ENCODE peak calls at places on chromosomes 6 and 20, in four cellular contexts. U, O, E and S are unnamed samples. For H3K36me3, the result is how much of the 10 kb centered on the place peaks cover.

GRCh38 chr6:125314019-125314581 is 12.3 kb upstream of the HDDC2 start:
- DNase-seq in E (peak), U (peak), O (peak), S (no peak)

GRCh38 chr6:110097443-110097842 is 82.0 kb downstream of the WASF1 start:
- DNase-seq in U (no peak), O (peak), E (no peak), S (no peak)

GRCh38 chr6:18561006-18561750 is 174.0 kb downstream of the RNF144B start:
- DNase-seq in O (no peak), U (no peak), E (peak), S (no peak)

GRCh38 chr6:141174932-141175331 is 957.8 kb upstream of the GJE1 start:
- DNase-seq in O (no peak), E (no peak), U (no peak), S (no peak)

GRCh38 chr6:3568396-3569082 is 111.7 kb upstream of the SLC22A23 start:
- DNase-seq in U (no peak), E (no peak), O (no peak), S (no peak)

GRCh38 chr20:4666001-4666470 is 55.7 kb upstream of the PRND start:
- DNase-seq in E (no peak), U (peak), O (no peak), S (no peak)

GRCh38 chr6:140544431-140544830 is 1170.0 kb upstream of the CITED2 start:
- DNase-seq in O (no peak), U (no peak), E (no peak), S (no peak)

GRCh38 chr6:129493396-129493902 is 216.5 kb downstream of the ARHGAP18 start:
- DNase-seq in O (no peak), U (peak), E (no peak), S (no peak)

GRCh38 chr6:10583509-10583908 is 62.4 kb downstream of the GCNT2 start:
- DNase-seq in E (no peak), U (no peak), O (peak), S (no peak)

GRCh38 chr6:36797055-36797454 is 42.2 kb downstream of the CPNE5 start:
- DNase-seq in O (no peak), E (no peak), U (no peak), S (no peak)

GRCh38 chr6:31559958-31560696 is 12.0 kb upstream of the LTA start:
- DNase-seq in E (peak), O (peak), U (peak), S (no peak)

GRCh38 chr20:4081396-4081795 is 66.0 kb upstream of the RNF24 start:
- DNase-seq in E (no peak), U (no peak), O (no peak), S (no peak)

GRCh38 chr6:81697564-81697963 is 54.9 kb downstream of the TENT5A start:
- DNase-seq in E (no peak), O (no peak), U (no peak), S (no peak)

GRCh38 chr20:34622821-34623451 is 54.0 kb downstream of the PIGU start:
- DNase-seq in U (no peak), O (no peak), E (no peak), S (no peak)

GRCh38 chr6:34610819-34611477 is 54.8 kb upstream of the SPDEF start:
- DNase-seq in O (no peak), U (peak), E (no peak), S (no peak)

GRCh38 chr6:34834789-34835518 is 43.1 kb downstream of the BLTP3A start:
- DNase-seq in U (peak), O (no peak), E (no peak), S (no peak)

GRCh38 chr6:139147628-139148027 is 12.7 kb downstream of the HECA start:
- DNase-seq in U (no peak), O (no peak), E (no peak), S (no peak)

GRCh38 chr6:10099086-10099499 is 315.8 kb downstream of the TFAP2A start:
- DNase-seq in O (peak), U (no peak), E (no peak), S (no peak)

GRCh38 chr6:5276596-5276995 is 15.3 kb downstream of the FARS2 start:
- DNase-seq in O (no peak), E (no peak), U (no peak), S (no peak)

GRCh38 chr6:167479967-167480653 is 155.2 kb downstream of the TTLL2 start:
- DNase-seq in E (no peak), U (no peak), O (no peak), S (no peak)

GRCh38 chr6:16712931-16713484 is 48.3 kb downstream of the ATXN1 start:
- DNase-seq in E (peak), O (peak), U (peak), S (peak)

GRCh38 chr20:41996951-41997350 is 378.8 kb upstream of the CHD6 start:
- DNase-seq in E (no peak), U (no peak), O (no peak), S (no peak)

GRCh38 chr6:54988576-54988975 is 142.0 kb downstream of the FAM83B start:
- DNase-seq in E (no peak), U (no peak), O (no peak), S (no peak)

GRCh38 chr20:24668791-24669190 is 199.4 kb downstream of the SYNDIG1 start:
- DNase-seq in E (no peak), O (no peak), U (no peak), S (no peak)

GRCh38 chr20:46051556-46052323 is 22.7 kb downstream of the SLC12A5 start:
- DNase-seq in U (no peak), E (no peak), O (no peak), S (no peak)

GRCh38 chr6:166675736-166676135 is 48.7 kb upstream of the RPS6KA2 start:
- DNase-seq in E (no peak), O (no peak), U (peak), S (no peak)

GRCh38 chr6:109441069-109441816 is 719 bp downstream of the SMPD2 start:
- DNase-seq in O (peak), U (peak), E (peak), S (no peak)

GRCh38 chr6:43579171-43579570 is 3.2 kb downstream of the POLH start:
- DNase-seq in U (no peak), O (no peak), E (no peak), S (peak)

GRCh38 chr6:86529635-86530034 is 407.7 kb upstream of the HTR1E start:
- DNase-seq in E (no peak), U (no peak), O (no peak), S (no peak)

GRCh38 chr6:13248053-13248452 is 80.3 kb downstream of the TBC1D7 start:
- DNase-seq in E (no peak), O (peak), U (no peak), S (peak)

GRCh38 chr20:47809561-47809960 is 24.3 kb upstream of the SULF2 start:
- DNase-seq in U (peak), E (no peak), O (no peak), S (no peak)

GRCh38 chr20:10551732-10552724 is 116.9 kb downstream of the SLX4IP start:
- DNase-seq in U (no peak), E (no peak), O (peak), S (no peak)

GRCh38 chr6:126015869-126016268 is 29.5 kb downstream of the TRMT11 start:
- DNase-seq in O (no peak), U (peak), E (no peak), S (no peak)

GRCh38 chr6:150038202-150038830 is 13.0 kb upstream of the RAET1L start:
- DNase-seq in O (peak), U (no peak), E (no peak), S (no peak)

DNA sequence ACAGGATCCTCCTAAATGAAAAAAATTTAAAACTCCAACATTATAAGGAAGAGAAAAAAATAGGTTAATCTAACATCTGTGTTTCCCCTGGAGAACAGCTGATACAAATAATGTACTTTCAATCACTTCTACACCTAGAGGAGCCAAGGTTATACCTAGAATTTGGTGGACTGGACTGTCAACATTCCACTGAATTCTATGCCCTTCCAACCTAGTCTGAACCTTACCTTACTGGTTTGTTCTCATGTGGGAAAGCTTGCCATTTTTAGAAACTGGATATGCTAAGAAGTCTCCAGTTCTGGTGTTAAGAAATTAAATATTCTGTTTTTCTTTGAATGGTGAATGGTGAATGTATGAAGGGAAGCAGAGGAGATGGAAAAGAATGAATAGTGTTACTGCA is 162.4 kb downstream of the DST start:
- DNase-seq in O (no peak), E (no peak), U (no peak), S (no peak)
- H3K36me3 ChIP-seq in O (under half), E (half or more), U (under half), S (under half)

GRCh38 chr20:61875996-61876395 is 189.7 kb downstream of the TAF4 start:
- DNase-seq in O (no peak), U (no peak), E (no peak), S (no peak)
- H3K36me3 ChIP-seq in O (under half), U (under half), E (under half), S (under half)

DNA sequence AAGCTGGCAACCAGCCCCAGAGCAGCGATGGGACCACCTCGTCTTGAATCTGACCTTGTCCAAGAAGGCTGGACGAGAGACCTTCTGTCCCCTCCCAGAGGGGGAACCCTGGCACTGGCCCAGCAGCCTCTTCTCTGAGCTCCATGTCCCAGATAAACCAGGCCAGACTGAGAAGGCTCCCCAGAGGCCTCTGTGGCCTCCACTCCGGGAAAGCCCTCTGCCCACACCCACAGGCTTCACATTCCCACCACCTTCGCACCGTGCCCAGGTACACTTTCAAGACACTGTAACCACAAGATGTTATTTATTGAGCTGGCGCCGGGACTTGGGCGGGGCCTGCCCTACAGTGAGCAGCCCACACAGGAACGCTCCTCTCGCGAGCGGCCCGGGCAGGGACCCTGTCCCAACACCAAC is 33.2 kb downstream of the ADA start:
- DNase-seq in U (no peak), O (no peak), E (no peak), S (no peak)
- H3K36me3 ChIP-seq in U (under half), O (under half), E (half or more), S (under half)

GRCh38 chr20:18514127-18514526 is 6.4 kb downstream of the SEC23B start:
- DNase-seq in U (no peak), O (no peak), E (no peak), S (no peak)
- H3K36me3 ChIP-seq in U (under half), O (under half), E (half or more), S (under half)

DNA sequence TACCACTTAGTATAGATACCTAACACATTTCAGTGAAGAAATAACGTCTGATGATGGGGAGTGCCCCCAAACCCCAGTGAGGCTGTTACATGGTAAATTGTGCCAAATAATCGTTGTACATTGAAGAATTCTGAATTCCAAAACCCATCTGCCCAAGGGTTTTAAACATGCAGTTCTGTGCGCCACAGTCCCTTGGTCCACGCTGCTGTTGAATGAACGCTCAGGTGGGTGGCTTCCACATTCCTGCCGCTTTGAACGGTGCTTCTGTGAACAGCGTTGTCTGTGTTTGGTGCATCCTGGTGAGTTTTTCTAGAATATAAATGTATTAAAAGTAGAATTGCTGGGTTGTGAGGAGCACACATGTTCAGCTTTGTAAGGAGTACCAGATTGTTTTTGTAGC is 2.9 kb downstream of the GID8 start:
- DNase-seq in U (no peak), E (peak), O (no peak), S (no peak)
- H3K36me3 ChIP-seq in U (under half), E (under half), O (under half), S (under half)

DNA sequence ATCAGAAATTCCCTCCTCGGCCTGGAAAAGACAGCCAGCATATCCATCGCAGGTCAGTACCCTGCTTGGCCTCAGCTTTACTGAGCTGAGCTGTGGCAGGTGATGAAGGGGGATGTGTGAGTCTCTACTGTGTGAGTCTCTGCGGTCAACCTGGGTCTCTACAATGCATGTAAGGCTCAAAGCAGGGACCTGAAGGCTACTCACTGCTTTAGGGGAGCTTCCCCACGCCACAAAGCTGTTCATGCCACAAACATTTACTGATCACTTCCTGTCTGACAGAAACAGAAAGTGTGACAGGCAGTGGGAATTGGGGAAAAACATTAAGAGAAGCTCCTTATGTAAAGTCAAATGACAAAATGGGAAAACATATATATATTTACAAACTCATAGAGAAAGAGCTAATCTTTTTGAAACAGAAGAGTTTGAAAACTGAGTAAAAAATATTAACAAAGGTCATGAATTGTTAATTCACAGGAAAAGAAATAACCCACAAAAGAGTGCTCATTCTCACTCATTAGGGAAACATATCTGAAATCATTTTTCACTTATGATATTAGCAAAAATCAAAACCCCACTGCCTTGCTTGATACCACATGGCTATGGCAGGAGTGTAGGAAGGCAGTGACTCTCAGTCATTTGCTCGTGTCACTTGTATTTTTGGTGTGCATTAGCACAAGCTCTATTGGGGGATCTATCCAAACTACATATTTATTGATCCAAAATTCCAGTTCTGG is 5.8 kb downstream of the BTN3A3 start:
- DNase-seq in U (no peak), E (no peak), O (no peak), S (no peak)
- H3K36me3 ChIP-seq in U (under half), E (half or more), O (under half), S (under half)

GRCh38 chr6:169238766-169239165 is 14.9 kb downstream of the THBS2 start:
- DNase-seq in E (no peak), O (no peak), U (no peak), S (no peak)
- H3K36me3 ChIP-seq in E (half or more), O (under half), U (under half), S (under half)

GRCh38 chr6:152154559-152155356 is 347.3 kb downstream of the ESR1 start:
- DNase-seq in U (no peak), O (no peak), E (no peak), S (no peak)
- H3K36me3 ChIP-seq in U (under half), O (under half), E (half or more), S (under half)

GRCh38 chr20:50924261-50924660 is 7.0 kb downstream of the ADNP start:
- DNase-seq in O (no peak), E (no peak), U (no peak), S (no peak)
- H3K36me3 ChIP-seq in O (under half), E (under half), U (under half), S (under half)

DNA sequence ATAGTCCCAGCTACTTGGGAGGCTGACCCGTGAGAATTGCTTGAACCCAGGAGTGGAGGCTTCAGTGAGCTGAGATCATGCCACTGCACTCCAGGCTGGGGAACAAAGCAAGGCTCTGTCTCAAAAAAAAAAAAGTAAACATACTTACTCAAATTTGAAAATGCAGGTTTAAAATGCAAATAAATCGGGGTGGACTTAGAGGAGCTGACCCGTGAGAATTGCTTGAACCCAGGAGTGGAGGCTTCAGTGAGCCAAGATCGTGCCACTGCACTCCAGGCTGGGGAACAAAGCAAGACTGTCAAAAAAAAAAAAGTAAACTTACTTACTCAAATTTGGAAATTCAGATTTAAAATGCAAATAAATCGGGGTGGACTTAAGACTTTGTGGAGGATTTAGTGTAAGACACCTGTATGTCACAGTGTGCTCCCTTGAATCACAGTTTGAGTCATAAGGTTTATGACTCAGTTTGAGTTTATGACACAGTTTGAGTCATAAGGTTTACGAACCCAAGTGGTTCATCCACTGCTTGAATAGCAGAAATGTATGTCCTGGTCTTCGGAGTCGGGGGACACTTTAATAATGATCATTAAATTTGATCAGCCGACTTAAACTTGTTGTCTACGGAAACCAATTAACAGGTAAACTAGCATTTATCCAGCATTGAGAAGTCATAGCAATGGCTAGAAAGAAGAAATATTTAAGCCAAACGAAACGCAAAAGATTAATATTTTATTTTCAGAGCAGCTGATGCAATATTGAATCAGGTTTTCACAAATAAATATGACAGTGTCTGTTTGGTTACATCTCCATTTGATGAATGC is 6.8 kb upstream of the MRPS10 start:
- DNase-seq in U (peak), E (no peak), O (no peak), S (peak)
- H3K36me3 ChIP-seq in U (under half), E (under half), O (under half), S (under half)